ENCODE peak calls at places on chromosome 10, in five cellular contexts. C, J, A, D and P are unnamed samples.
A peak's percentile ranks its signal among the peaks of the same experiment; 100 is the strongest.

GRCh38 chr10:121709674-121710073 is 111.4 kb upstream of the FGFR2 start:
- DNase-seq in C (no peak), A (no peak), J (no peak), D (no peak), P (no peak)

GRCh38 chr10:106960812-106961211 is 203.7 kb downstream of the SORCS1 start:
- DNase-seq in A (no peak), D (no peak), C (no peak), J (no peak), P (no peak)

GRCh38 chr10:132434405-132435005 is 37.5 kb downstream of the PWWP2B start:
- DNase-seq in D (no peak), J (peak; percentile 34), A (no peak), C (no peak), P (no peak)

GRCh38 chr10:58588673-58589265 is 76.1 kb downstream of the BICC1 start:
- DNase-seq in C (no peak), J (no peak), A (no peak), D (peak; percentile 90), P (no peak)

GRCh38 chr10:18279202-18279601 is 139.0 kb downstream of the CACNB2 start:
- DNase-seq in J (no peak), A (peak; percentile 61), C (no peak), D (no peak), P (no peak)

GRCh38 chr10:71998119-71998839 is 34.1 kb downstream of the CHST3 start:
- DNase-seq in J (no peak), D (no peak), C (no peak), A (no peak), P (peak; percentile 31)

GRCh38 chr10:97726636-97727178 is 10.2 kb upstream of the ZFYVE27 start:
- DNase-seq in D (peak; percentile 86), J (no peak), C (no peak), A (peak; percentile 85), P (no peak)

GRCh38 chr10:102090772-102091171 is 25.6 kb downstream of the HPS6 start:
- DNase-seq in J (no peak), D (no peak), C (no peak), A (peak; percentile 56), P (no peak)

GRCh38 chr10:124092270-124093075 is 925 bp downstream of the CHST15 start:
- DNase-seq in D (peak; percentile 90), C (no peak), J (no peak), A (no peak), P (peak; percentile 62)

GRCh38 chr10:113499066-113499465 is 53.8 kb upstream of the HABP2 start:
- DNase-seq in J (no peak), A (no peak), C (no peak), D (no peak), P (no peak)

GRCh38 chr10:100007239-100008141 is 2.3 kb downstream of the DNMBP start:
- DNase-seq in J (no peak), C (no peak), A (no peak), D (no peak), P (no peak)

GRCh38 chr10:20100157-20100556 is 283.9 kb downstream of the PLXDC2 start:
- DNase-seq in A (peak; percentile 65), C (no peak), D (no peak), J (no peak), P (no peak)

GRCh38 chr10:112585960-112586359 is 138.9 kb downstream of the VTI1A start:
- DNase-seq in J (no peak), A (no peak), D (no peak), C (no peak), P (no peak)

GRCh38 chr10:54961040-54961439 is 160.0 kb upstream of the PCDH15 start:
- DNase-seq in C (no peak), D (no peak), A (no peak), J (no peak), P (no peak)

GRCh38 chr10:113982745-113983144 is 60.9 kb upstream of the ADRB1 start:
- DNase-seq in D (no peak), A (no peak), C (peak; percentile 49), J (no peak), P (no peak)

GRCh38 chr10:67771200-67771599 is 66.8 kb downstream of the DNAJC12 start:
- DNase-seq in A (no peak), C (no peak), D (no peak), J (no peak), P (no peak)

GRCh38 chr10:124464028-124464751 is 2.6 kb downstream of the LHPP start:
- DNase-seq in C (no peak), J (no peak), D (no peak), A (no peak), P (no peak)

GRCh38 chr10:116753759-116754158 is 11.4 kb upstream of the HSPA12A start:
- DNase-seq in A (peak; percentile 34), J (no peak), D (no peak), C (no peak), P (no peak)

GRCh38 chr10:71296086-71296485 is 23.0 kb upstream of the SLC29A3 start:
- DNase-seq in J (no peak), D (no peak), A (no peak), C (no peak), P (no peak)

GRCh38 chr10:72272689-72273409 is 875 bp upstream of the DDIT4 start:
- DNase-seq in D (peak; percentile 96), C (peak; percentile 98), A (peak; percentile 97), J (no peak), P (peak; percentile 89)

GRCh38 chr10:66627156-66627555 is 298.7 kb upstream of the LRRTM3 start:
- DNase-seq in A (no peak), C (no peak), D (peak; percentile 68), J (no peak), P (no peak)

GRCh38 chr10:53619678-53620077 is 847.1 kb upstream of the MBL2 start:
- DNase-seq in J (no peak), A (no peak), C (no peak), D (no peak), P (no peak)

GRCh38 chr10:54282012-54282411 is 519.0 kb downstream of the PCDH15 start:
- DNase-seq in A (no peak), D (no peak), J (no peak), C (no peak), P (no peak)

GRCh38 chr10:112471878-112472487 is 25.0 kb downstream of the VTI1A start:
- DNase-seq in A (peak; percentile 68), J (peak; percentile 33), C (no peak), D (peak; percentile 65), P (no peak)

GRCh38 chr10:132690401-132690800 is 95.5 kb downstream of the NKX6-2 start:
- DNase-seq in D (peak; percentile 22), C (no peak), A (no peak), J (no peak), P (no peak)

GRCh38 chr10:13978844-13979227 is 351.9 kb downstream of the FRMD4A start:
- DNase-seq in A (no peak), D (no peak), J (no peak), C (no peak), P (no peak)

GRCh38 chr10:13983035-13983434 is 347.7 kb downstream of the FRMD4A start:
- DNase-seq in A (no peak), D (no peak), C (no peak), J (no peak), P (no peak)

GRCh38 chr10:13973742-13974141 is 357.0 kb downstream of the FRMD4A start:
- DNase-seq in J (no peak), C (no peak), A (peak; percentile 89), D (no peak), P (no peak)

GRCh38 chr10:13972609-13973008 is 358.1 kb downstream of the FRMD4A start:
- DNase-seq in J (no peak), D (no peak), A (no peak), C (no peak), P (no peak)

GRCh38 chr10:13977861-13978843 is 352.6 kb downstream of the FRMD4A start:
- DNase-seq in C (no peak), D (no peak), A (peak; percentile 98), J (no peak), P (no peak)
- H3K27ac ChIP-seq in C (no peak overlapping the region), D (no peak overlapping the region), A (peak overlapping the region; percentile 98), J (no peak overlapping the region), P (no peak overlapping the region)

GRCh38 chr10:76738991-76739390 is 898.6 kb downstream of the KCNMA1 start:
- DNase-seq in C (no peak), A (no peak), J (no peak), D (no peak), P (no peak)
- H3K27ac ChIP-seq in C (peak overlapping the region; percentile 40), A (no peak overlapping the region), J (no peak overlapping the region), D (no peak overlapping the region), P (no peak overlapping the region)

GRCh38 chr10:7102084-7102483 is 308.8 kb downstream of the SFMBT2 start:
- DNase-seq in D (no peak), A (peak; percentile 38), J (no peak), C (no peak), P (no peak)

GRCh38 chr10:7098160-7098762 is 312.6 kb downstream of the SFMBT2 start:
- DNase-seq in D (no peak), J (no peak), A (no peak), C (no peak), P (no peak)

GRCh38 chr10:7107287-7107686 is 303.5 kb downstream of the SFMBT2 start:
- DNase-seq in C (peak; percentile 70), D (no peak), A (peak; percentile 83), J (no peak), P (no peak)

GRCh38 chr10:7100004-7100697 is 310.7 kb downstream of the SFMBT2 start:
- DNase-seq in C (no peak), J (no peak), A (no peak), D (no peak), P (no peak)

GRCh38 chr10:7102557-7103349 is 308.1 kb downstream of the SFMBT2 start:
- DNase-seq in D (no peak), J (no peak), A (no peak), C (no peak), P (no peak)
- H3K27ac ChIP-seq in D (no peak overlapping the region), J (no peak overlapping the region), A (no peak overlapping the region), C (no peak overlapping the region), P (no peak overlapping the region)

DNA sequence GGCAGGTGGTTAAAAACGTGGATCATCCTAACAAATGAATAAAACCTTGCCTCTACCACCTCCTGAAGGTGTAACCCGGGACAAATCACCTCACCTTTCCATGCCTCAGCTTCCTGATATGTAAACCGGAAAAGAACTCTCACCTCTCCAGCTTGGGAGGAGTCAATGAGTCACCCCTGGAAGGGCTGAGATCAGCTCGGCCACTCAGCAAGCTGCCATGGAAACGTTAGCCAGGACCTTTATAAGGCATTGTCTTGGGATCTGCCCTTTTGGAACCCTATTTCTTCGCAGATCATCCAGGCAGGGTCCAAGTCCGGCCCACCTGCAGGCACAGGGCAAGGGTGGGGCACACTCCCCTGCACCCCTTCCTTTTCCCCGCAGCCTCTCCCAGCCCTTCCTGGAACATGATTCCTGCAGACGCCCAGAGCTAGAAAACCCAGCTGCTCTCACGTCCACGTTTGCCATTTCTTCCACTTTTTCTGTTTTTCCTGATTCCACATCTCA is 81.6 kb upstream of the PFKP start:
- DNase-seq in A (peak; percentile 66), J (no peak), C (no peak), D (peak; percentile 57), P (no peak)
- H3K27ac ChIP-seq in A (no peak overlapping the region), J (no peak overlapping the region), C (no peak overlapping the region), D (no peak overlapping the region), P (no peak overlapping the region)